ENCODE peak calls at places on chromosomes 13 and 19, in eight cellular contexts. X, O, K, W, B, Z, U and C are unnamed samples.

GRCh38 chr19:43678512-43678911 is 8.5 kb upstream of the PLAUR start:
- DNase-seq in K (peak), O (no peak), U (no peak), Z (no peak), W (no peak), X (no peak), B (no peak), C (no peak)

GRCh38 chr13:83975668-83976165 is 93.4 kb upstream of the SLITRK1 start:
- DNase-seq in U (no peak), O (no peak), K (no peak), X (no peak), B (no peak), Z (no peak), W (no peak), C (no peak)

GRCh38 chr19:11410682-11411081 is 8.4 kb downstream of the RGL3 start:
- DNase-seq in W (no peak), B (no peak), X (no peak), O (no peak), Z (no peak), U (no peak), K (no peak), C (no peak)

GRCh38 chr13:109412232-109412935 is 374.0 kb downstream of the IRS2 start:
- DNase-seq in U (peak), X (no peak), K (peak), Z (peak), B (no peak), W (no peak), O (no peak), C (no peak)

GRCh38 chr13:40983725-40984669 is 35.1 kb downstream of the ELF1 start:
- DNase-seq in K (no peak), O (no peak), X (no peak), Z (no peak), U (no peak), B (no peak), W (peak), C (no peak)

GRCh38 chr13:35159041-35159440 is 217.0 kb downstream of the NBEA start:
- DNase-seq in Z (no peak), B (no peak), X (no peak), U (no peak), W (no peak), O (no peak), K (no peak), C (no peak)

GRCh38 chr13:110127986-110128511 is 178.9 kb downstream of the COL4A1 start:
- DNase-seq in X (no peak), U (no peak), K (no peak), Z (no peak), B (peak), W (peak), O (no peak), C (no peak)

GRCh38 chr13:113273856-113274590 is 23.0 kb upstream of the LAMP1 start:
- DNase-seq in O (no peak), B (peak), X (no peak), K (no peak), W (peak), Z (no peak), U (no peak), C (no peak)

GRCh38 chr19:15551183-15552004 is 43.1 kb downstream of the CYP4F22 start:
- DNase-seq in Z (peak), K (no peak), X (no peak), O (no peak), B (no peak), U (no peak), W (peak), C (no peak)

GRCh38 chr13:37636701-37637100 is 38.1 kb upstream of the POSTN start:
- DNase-seq in U (no peak), Z (no peak), X (no peak), O (no peak), W (no peak), K (no peak), B (no peak), C (no peak)

GRCh38 chr19:42442833-42443232 is at the start of gene CXCL17:
- DNase-seq in B (peak), Z (no peak), U (no peak), W (no peak), O (no peak), X (peak), K (no peak), C (no peak)

GRCh38 chr13:27007166-27007565 is 164.4 kb downstream of the USP12 start:
- DNase-seq in K (no peak), X (no peak), O (no peak), Z (peak), U (peak), W (no peak), B (no peak), C (no peak)

GRCh38 chr13:27997904-27998522 is 9.5 kb upstream of the URAD start:
- DNase-seq in X (no peak), W (peak), B (no peak), K (peak), Z (peak), O (no peak), U (peak), C (no peak)

GRCh38 chr19:13399746-13400145 is 106.5 kb downstream of the CACNA1A start:
- DNase-seq in Z (no peak), X (no peak), B (no peak), K (no peak), O (no peak), U (no peak), W (no peak), C (no peak)

GRCh38 chr13:111314852-111315251 is 5.6 kb upstream of the TEX29 start:
- DNase-seq in K (no peak), W (no peak), O (no peak), X (no peak), B (no peak), Z (no peak), U (no peak), C (no peak)

GRCh38 chr19:40465025-40465780 is at the start of gene BLVRB:
- DNase-seq in K (no peak), X (no peak), U (no peak), W (peak), B (no peak), O (no peak), Z (no peak), C (peak)

GRCh38 chr13:56561327-56561726 is 579.4 kb upstream of the PRR20A start:
- DNase-seq in X (no peak), Z (no peak), U (peak), B (no peak), W (no peak), O (no peak), K (peak), C (no peak)

GRCh38 chr13:113095146-113096051 is 10.2 kb upstream of the F7 start:
- DNase-seq in O (no peak), W (no peak), Z (no peak), B (no peak), U (no peak), K (no peak), X (no peak), C (no peak)

GRCh38 chr19:15251010-15251748 is 18.9 kb upstream of the EPHX3 start:
- DNase-seq in X (no peak), Z (no peak), O (no peak), B (no peak), W (peak), U (no peak), K (no peak), C (no peak)

GRCh38 chr13:50115695-50116094 is 100.5 kb downstream of the KCNRG start:
- DNase-seq in O (no peak), B (no peak), K (no peak), X (no peak), W (no peak), U (no peak), Z (no peak), C (no peak)

GRCh38 chr13:23432589-23432988 is 913 bp downstream of the SACS start:
- DNase-seq in B (no peak), Z (no peak), U (peak), K (no peak), X (no peak), W (no peak), O (no peak), C (no peak)

GRCh38 chr13:20161951-20162300 is 1.1 kb upstream of the GJA3 start:
- DNase-seq in W (no peak), X (no peak), Z (no peak), U (peak), B (no peak), O (no peak), K (no peak), C (no peak)

GRCh38 chr19:11268783-11269267 is 6.5 kb upstream of the DOCK6 start:
- DNase-seq in W (peak), O (peak), U (no peak), Z (peak), K (no peak), X (peak), B (peak), C (no peak)

GRCh38 chr19:45824041-45824471 is 8.9 kb upstream of the RSPH6A start:
- DNase-seq in U (no peak), B (no peak), K (no peak), X (peak), W (no peak), O (no peak), Z (peak), C (no peak)

GRCh38 chr19:33282036-33282686 is 20.2 kb downstream of the CEBPA start:
- DNase-seq in X (no peak), Z (no peak), W (no peak), U (no peak), B (no peak), K (no peak), O (no peak), C (no peak)

GRCh38 chr19:41666075-41666474 is 22.0 kb downstream of the CEACAM7 start:
- DNase-seq in O (no peak), X (no peak), K (no peak), W (no peak), Z (no peak), B (no peak), U (no peak), C (no peak)

GRCh38 chr13:71865858-71866172 is 1.2 kb downstream of the DACH1 start:
- DNase-seq in B (no peak), X (no peak), Z (peak), O (no peak), K (no peak), U (peak), W (no peak), C (no peak)

GRCh38 chr19:15161028-15161984 is 39.5 kb downstream of the NOTCH3 start:
- DNase-seq in K (no peak), O (no peak), W (peak), X (no peak), Z (no peak), B (no peak), U (no peak), C (no peak)

GRCh38 chr19:41409288-41409687 is 11.7 kb downstream of the BCKDHA start:
- DNase-seq in B (peak), K (peak), X (peak), W (peak), U (no peak), Z (peak), O (no peak), C (no peak)

GRCh38 chr13:113656831-113657671 is 947 bp downstream of the ATP4B start:
- DNase-seq in K (no peak), B (no peak), O (peak), X (no peak), W (no peak), Z (no peak), U (no peak), C (no peak)

GRCh38 chr19:1057185-1057857 is 9.6 kb upstream of the ARHGAP45 start:
- DNase-seq in X (no peak), K (peak), Z (no peak), U (peak), O (no peak), W (peak), B (no peak), C (no peak)

GRCh38 chr13:21395953-21396352 is 63.1 kb downstream of the ZDHHC20 start:
- DNase-seq in Z (no peak), K (no peak), W (no peak), B (no peak), X (no peak), O (no peak), U (no peak), C (no peak)

GRCh38 chr19:16254851-16255408 is 57.2 kb downstream of the AP1M1 start:
- DNase-seq in X (no peak), O (no peak), B (no peak), W (no peak), U (no peak), K (no peak), Z (no peak), C (no peak)

GRCh38 chr19:15538774-15539173 is 30.4 kb downstream of the CYP4F22 start:
- DNase-seq in B (no peak), Z (no peak), O (no peak), U (no peak), X (no peak), K (no peak), W (peak), C (no peak)

GRCh38 chr13:50208826-50209335 is 193.6 kb downstream of the KCNRG start:
- DNase-seq in W (peak), X (no peak), O (no peak), U (peak), B (peak), Z (peak), K (peak), C (no peak)

GRCh38 chr13:41746259-41746658 is 214.7 kb downstream of the VWA8 start:
- DNase-seq in B (no peak), Z (no peak), O (no peak), U (no peak), X (no peak), K (no peak), W (peak), C (peak)

GRCh38 chr13:109243311-109243951 is 543.0 kb downstream of the IRS2 start:
- DNase-seq in Z (no peak), X (no peak), B (no peak), K (peak), W (peak), U (no peak), O (no peak), C (peak)

GRCh38 chr13:99126821-99127220 is 73.8 kb upstream of the UBAC2 start:
- DNase-seq in U (no peak), X (no peak), O (no peak), W (no peak), K (no peak), B (no peak), Z (no peak), C (no peak)

GRCh38 chr13:48570225-48570828 is 37.4 kb upstream of the RCBTB2 start:
- DNase-seq in K (no peak), B (no peak), Z (no peak), O (no peak), X (no peak), U (no peak), W (no peak), C (no peak)
- TF ChIP-seq CTCF in K (no peak), B (no peak), Z (no peak), O (no peak), X (no peak), U (no peak), W (no peak), C (no peak)

GRCh38 chr13:97067342-97067895 is 73.1 kb upstream of the OXGR1 start:
- DNase-seq in Z (no peak), X (no peak), W (no peak), B (no peak), K (no peak), U (no peak), O (no peak), C (no peak)
- TF ChIP-seq CTCF in Z (no peak), X (no peak), W (peak), B (no peak), K (peak), U (peak), O (no peak), C (no peak)

GRCh38 chr19:56836059-56836458 is 4.5 kb downstream of the PEG3 start:
- DNase-seq in U (no peak), W (no peak), B (no peak), K (no peak), Z (no peak), O (no peak), X (no peak), C (no peak)

GRCh38 chr19:56837892-56838679 is 2.4 kb downstream of the PEG3 start:
- DNase-seq in W (no peak), Z (peak), O (peak), X (peak), B (peak), K (no peak), U (no peak), C (no peak)

GRCh38 chr19:56837004-56837403 is 3.5 kb downstream of the PEG3 start:
- DNase-seq in W (no peak), O (no peak), U (no peak), B (no peak), Z (no peak), X (no peak), K (no peak), C (no peak)

GRCh38 chr19:56838680-56838929 is 1.9 kb downstream of the PEG3 start:
- DNase-seq in Z (no peak), B (no peak), X (no peak), O (no peak), U (no peak), K (no peak), W (no peak), C (no peak)

GRCh38 chr19:56837492-56837891 is 3.0 kb downstream of the PEG3 start:
- DNase-seq in O (peak), Z (peak), K (no peak), X (peak), B (peak), U (no peak), W (no peak), C (no peak)
- TF ChIP-seq CTCF in O (peak), Z (peak), K (peak), X (peak), B (no peak), U (no peak), W (no peak), C (no peak)

DNA sequence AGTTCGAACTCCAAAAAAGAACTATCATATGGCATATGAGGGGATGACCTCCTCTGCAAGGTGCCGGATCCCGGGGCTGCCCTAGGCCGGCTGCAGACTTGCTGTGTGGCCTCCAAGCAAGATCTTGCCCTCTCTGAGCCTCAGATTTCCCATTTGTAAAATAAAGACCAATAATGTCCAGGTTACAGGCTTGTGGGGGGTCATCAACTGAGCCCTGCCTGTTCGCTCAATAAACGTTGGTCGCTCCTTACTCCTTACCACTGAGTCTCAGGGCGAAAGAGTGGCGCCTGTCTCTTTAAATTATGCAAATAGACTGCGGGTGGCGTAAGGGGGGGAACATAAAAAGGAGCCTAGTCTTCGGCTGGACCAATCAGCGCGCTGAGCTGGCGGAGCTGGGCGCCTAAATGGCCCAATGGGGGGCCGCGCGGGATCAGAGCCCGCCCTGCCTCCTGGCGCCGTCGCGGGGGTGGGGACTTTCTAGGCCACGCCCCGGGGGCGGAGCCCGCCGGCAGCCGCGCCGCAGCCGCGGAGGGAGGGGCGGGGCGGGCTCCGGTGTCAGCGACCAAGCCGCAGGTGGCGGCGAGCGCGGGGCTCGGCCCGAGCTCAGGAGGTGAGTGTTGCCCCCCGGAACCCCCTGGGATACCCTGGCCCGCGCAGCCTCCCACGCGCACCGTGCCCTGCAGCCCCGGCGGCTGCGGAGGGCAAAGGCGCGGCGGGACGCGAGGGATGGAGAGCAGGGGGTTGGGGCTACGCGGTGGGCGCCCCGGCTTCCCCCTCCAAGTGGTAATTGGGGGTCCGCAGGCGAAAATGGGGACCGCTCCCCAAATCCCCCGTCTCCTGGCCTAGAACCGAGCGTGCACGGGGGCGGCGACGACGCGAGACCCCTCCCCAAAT is 3.8 kb upstream of the FCHO1 start:
- DNase-seq in B (peak), Z (peak), W (peak), K (peak), X (peak), O (peak), U (peak), C (peak)
- TF ChIP-seq CTCF in B (no peak), Z (no peak), W (no peak), K (no peak), X (no peak), O (no peak), U (no peak), C (no peak)

DNA sequence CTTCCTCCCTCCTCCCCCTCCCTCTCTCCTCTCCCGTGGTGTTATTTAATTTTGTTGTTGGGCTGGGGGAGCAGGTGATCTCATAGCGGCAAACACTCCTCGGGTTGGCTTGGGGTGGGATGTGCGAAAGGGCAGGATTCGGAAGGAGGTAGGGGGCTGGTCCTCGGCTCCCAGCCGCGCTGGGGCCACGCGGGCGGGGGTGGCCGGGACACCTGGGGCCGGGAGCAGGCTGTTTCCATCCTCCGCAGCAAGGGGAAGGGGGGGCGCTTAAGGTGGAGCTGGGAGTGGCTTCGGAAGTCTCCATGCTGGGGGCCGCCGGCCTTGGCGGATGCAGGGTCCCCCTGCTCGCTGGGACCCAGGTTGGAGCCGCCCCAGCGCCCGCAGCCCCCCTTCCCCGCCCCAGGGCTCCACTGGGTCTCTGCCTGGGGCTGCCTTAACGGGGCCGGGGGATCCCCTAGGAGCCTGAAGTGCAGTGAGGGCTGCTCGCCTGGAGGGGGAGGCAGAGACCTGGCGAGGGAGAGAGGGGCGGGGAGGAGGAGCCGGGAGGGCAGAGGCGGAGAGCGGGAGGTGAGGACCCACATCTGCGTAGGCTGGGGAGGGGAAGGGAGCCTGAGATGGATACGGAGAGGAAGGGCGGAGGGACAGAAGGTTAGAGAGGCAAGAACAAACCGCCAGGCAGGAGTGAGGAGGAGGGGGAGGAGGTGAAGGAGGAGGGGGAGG is 365 bp upstream of the CA11 start:
- DNase-seq in U (peak), W (peak), Z (peak), O (peak), X (peak), B (peak), K (peak), C (no peak)
- TF ChIP-seq CTCF in U (peak), W (peak), Z (peak), O (peak), X (peak), B (peak), K (peak), C (peak)

DNA sequence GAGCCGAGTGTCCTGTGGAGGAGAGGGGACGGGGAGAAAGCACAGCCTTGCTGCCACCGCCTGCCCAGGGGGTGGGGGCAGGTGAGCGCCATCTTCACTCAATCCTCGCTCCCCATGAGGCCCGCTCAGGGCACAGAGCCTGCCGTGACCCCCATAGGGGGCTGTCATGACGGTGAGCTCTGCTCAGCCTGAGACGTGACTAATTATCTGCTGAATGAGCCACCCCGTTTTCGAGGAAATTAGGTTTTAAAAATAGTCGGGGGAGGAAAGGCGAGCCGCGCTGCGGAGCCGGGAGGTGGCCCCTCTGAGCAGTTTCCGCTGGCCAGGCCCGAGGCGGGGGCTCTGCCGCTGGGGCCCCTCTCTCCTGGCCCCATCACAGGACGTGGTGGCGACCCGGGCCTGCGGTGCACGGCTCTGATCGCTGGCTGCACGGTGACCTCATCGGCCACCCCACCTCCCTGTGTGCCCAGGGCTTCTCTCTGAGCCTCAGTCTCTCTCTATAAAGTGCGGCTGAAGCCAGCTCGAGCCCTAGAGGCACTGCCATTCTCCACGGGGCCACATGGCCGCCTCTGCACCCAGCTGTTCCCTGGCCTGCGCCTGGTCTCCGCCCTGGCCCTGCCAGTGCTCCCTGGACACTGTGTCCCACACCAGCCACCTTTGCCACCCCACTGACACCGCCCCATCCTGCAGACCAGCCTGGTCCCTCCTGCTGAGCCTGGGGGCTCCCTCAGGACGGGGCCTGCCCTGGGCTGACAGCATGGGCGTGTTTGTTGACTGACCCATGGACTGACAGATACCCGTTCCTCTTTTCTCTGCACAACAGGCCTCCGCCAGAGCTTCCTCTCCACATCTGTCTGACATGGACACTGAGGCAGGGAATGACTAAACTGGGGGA is 28.3 kb downstream of the PIP5K1C start:
- DNase-seq in B (no peak), W (peak), Z (no peak), U (no peak), O (no peak), K (no peak), X (no peak), C (no peak)
- TF ChIP-seq CTCF in B (no peak), W (peak), Z (no peak), U (no peak), O (no peak), K (no peak), X (no peak), C (no peak)